ENCODE peak calls at places on chromosomes 12 and 14, in five cellular contexts. One of them, this sample, is unnamed.
A peak's percentile ranks its signal among the peaks of the same experiment; 100 is the strongest.

GRCh38 chr12:30754383-30754749 is 385 bp downstream of the CAPRIN2 start:
- DNase-seq in MM.1S: no peak
- DNase-seq in astrocyte: peak; percentile 5
- DNase-seq in adrenal gland: no peak
- DNase-seq in aorta: no peak
- DNase-seq in this sample: no peak

GRCh38 chr12:108317303-108318283 is 21.5 kb downstream of the CMKLR1 start:
- DNase-seq in MM.1S: no peak
- DNase-seq in astrocyte: no peak
- DNase-seq in adrenal gland: no peak
- DNase-seq in aorta: no peak
- DNase-seq in this sample: peak; percentile 27

GRCh38 chr12:12562016-12562483 is 613 bp downstream of the DUSP16 start:
- DNase-seq in MM.1S: peak; percentile 30
- DNase-seq in astrocyte: no peak
- DNase-seq in adrenal gland: peak; percentile 62
- DNase-seq in aorta: peak; percentile 63
- DNase-seq in this sample: peak; percentile 87

GRCh38 chr14:75531660-75532317 is 9.5 kb downstream of the BATF start:
- DNase-seq in MM.1S: no peak
- DNase-seq in astrocyte: no peak
- DNase-seq in adrenal gland: no peak
- DNase-seq in aorta: no peak
- DNase-seq in this sample: no peak

GRCh38 chr12:87428701-87429277 is 600.4 kb downstream of the C12orf50 start:
- DNase-seq in MM.1S: no peak
- DNase-seq in astrocyte: peak; percentile 54
- DNase-seq in adrenal gland: peak; percentile 68
- DNase-seq in aorta: peak; percentile 51
- DNase-seq in this sample: no peak

GRCh38 chr12:62576503-62576902 is 109.9 kb downstream of the MON2 start:
- DNase-seq in MM.1S: no peak
- DNase-seq in astrocyte: no peak
- DNase-seq in adrenal gland: no peak
- DNase-seq in aorta: no peak
- DNase-seq in this sample: no peak

GRCh38 chr12:28486521-28486920 is 296.3 kb downstream of the CCDC91 start:
- DNase-seq in MM.1S: no peak
- DNase-seq in astrocyte: peak; percentile 49
- DNase-seq in adrenal gland: no peak
- DNase-seq in aorta: no peak
- DNase-seq in this sample: no peak

GRCh38 chr14:49769171-49769570 is 1.2 kb downstream of the KLHDC2 start:
- DNase-seq in MM.1S: no peak
- DNase-seq in astrocyte: peak; percentile 63
- DNase-seq in adrenal gland: no peak
- DNase-seq in aorta: no peak
- DNase-seq in this sample: no peak

GRCh38 chr12:109114644-109115043 is 1.7 kb upstream of the ACACB start:
- DNase-seq in MM.1S: peak; percentile 76
- DNase-seq in astrocyte: no peak
- DNase-seq in adrenal gland: no peak
- DNase-seq in aorta: no peak
- DNase-seq in this sample: no peak

GRCh38 chr14:30243805-30244204 is 315.2 kb upstream of the G2E3 start:
- DNase-seq in MM.1S: no peak
- DNase-seq in astrocyte: peak; percentile 47
- DNase-seq in adrenal gland: no peak
- DNase-seq in aorta: no peak
- DNase-seq in this sample: no peak

GRCh38 chr12:52032797-52033505 is 18.3 kb upstream of the NR4A1 start:
- DNase-seq in MM.1S: peak; percentile 92
- DNase-seq in astrocyte: peak; percentile 96
- DNase-seq in adrenal gland: peak; percentile 99
- DNase-seq in aorta: peak; percentile 99
- DNase-seq in this sample: peak; percentile 98

GRCh38 chr14:37501877-37502276 is 93.2 kb downstream of the FOXA1 start:
- DNase-seq in MM.1S: no peak
- DNase-seq in astrocyte: no peak
- DNase-seq in adrenal gland: no peak
- DNase-seq in aorta: no peak
- DNase-seq in this sample: no peak

GRCh38 chr12:56836800-56837663 is 73.9 kb downstream of the HSD17B6 start:
- DNase-seq in MM.1S: no peak
- DNase-seq in astrocyte: peak; percentile 60
- DNase-seq in adrenal gland: no peak
- DNase-seq in aorta: no peak
- DNase-seq in this sample: no peak

GRCh38 chr14:34863844-34864243 is 11.3 kb downstream of the BAZ1A start:
- DNase-seq in MM.1S: no peak
- DNase-seq in astrocyte: no peak
- DNase-seq in adrenal gland: no peak
- DNase-seq in aorta: no peak
- DNase-seq in this sample: no peak

GRCh38 chr12:115871714-115872113 is 405.8 kb downstream of the MED13L start:
- DNase-seq in MM.1S: no peak
- DNase-seq in astrocyte: peak; percentile 1
- DNase-seq in adrenal gland: no peak
- DNase-seq in aorta: no peak
- DNase-seq in this sample: no peak

GRCh38 chr12:26699237-26699636 is 133.8 kb downstream of the ITPR2 start:
- DNase-seq in MM.1S: no peak
- DNase-seq in astrocyte: no peak
- DNase-seq in adrenal gland: no peak
- DNase-seq in aorta: no peak
- DNase-seq in this sample: no peak

GRCh38 chr14:59161571-59162175 is 26.8 kb upstream of the DAAM1 start:
- DNase-seq in MM.1S: no peak
- DNase-seq in astrocyte: peak; percentile 86
- DNase-seq in adrenal gland: no peak
- DNase-seq in aorta: peak; percentile 54
- DNase-seq in this sample: no peak

GRCh38 chr14:67482765-67483164 is 5.8 kb downstream of the TMEM229B start:
- DNase-seq in MM.1S: no peak
- DNase-seq in astrocyte: no peak
- DNase-seq in adrenal gland: no peak
- DNase-seq in aorta: no peak
- DNase-seq in this sample: no peak

GRCh38 chr14:20209595-20209994 is 13.9 kb upstream of the OR11H6 start:
- DNase-seq in MM.1S: no peak
- DNase-seq in astrocyte: no peak
- DNase-seq in adrenal gland: no peak
- DNase-seq in aorta: no peak
- DNase-seq in this sample: no peak

GRCh38 chr12:24798335-24798734 is 150.6 kb downstream of the BCAT1 start:
- DNase-seq in MM.1S: peak; percentile 72
- DNase-seq in astrocyte: no peak
- DNase-seq in adrenal gland: no peak
- DNase-seq in aorta: no peak
- DNase-seq in this sample: no peak

GRCh38 chr12:62713190-62713589 is 221.8 kb downstream of the PPM1H start:
- DNase-seq in MM.1S: no peak
- DNase-seq in astrocyte: no peak
- DNase-seq in adrenal gland: no peak
- DNase-seq in aorta: no peak
- DNase-seq in this sample: no peak

GRCh38 chr14:79044894-79045624 is 874.9 kb downstream of the NRXN3 start:
- DNase-seq in MM.1S: no peak
- DNase-seq in astrocyte: peak; percentile 91
- DNase-seq in adrenal gland: peak; percentile 87
- DNase-seq in aorta: no peak
- DNase-seq in this sample: no peak

GRCh38 chr14:56120091-56120632 is 2.0 kb downstream of the PELI2 start:
- DNase-seq in MM.1S: no peak
- DNase-seq in astrocyte: no peak
- DNase-seq in adrenal gland: no peak
- DNase-seq in aorta: no peak
- DNase-seq in this sample: no peak

GRCh38 chr14:56195727-56196126 is 77.5 kb downstream of the PELI2 start:
- DNase-seq in MM.1S: peak; percentile 90
- DNase-seq in astrocyte: peak; percentile 77
- DNase-seq in adrenal gland: no peak
- DNase-seq in aorta: no peak
- DNase-seq in this sample: peak; percentile 85

GRCh38 chr12:8948711-8949524 is 527 bp downstream of the M6PR start:
- DNase-seq in MM.1S: peak; percentile 27
- DNase-seq in astrocyte: peak; percentile 6
- DNase-seq in adrenal gland: peak; percentile 65
- DNase-seq in aorta: no peak
- DNase-seq in this sample: no peak

GRCh38 chr12:40312982-40313576 is 88.3 kb downstream of the LRRK2 start:
- DNase-seq in MM.1S: peak; percentile 8
- DNase-seq in astrocyte: peak; percentile 2
- DNase-seq in adrenal gland: no peak
- DNase-seq in aorta: no peak
- DNase-seq in this sample: no peak

GRCh38 chr14:83533734-83534133 is 1996.2 kb upstream of the FLRT2 start:
- DNase-seq in MM.1S: no peak
- DNase-seq in astrocyte: no peak
- DNase-seq in adrenal gland: no peak
- DNase-seq in aorta: no peak
- DNase-seq in this sample: no peak

GRCh38 chr12:71645268-71645667 is 18.4 kb downstream of the ZFC3H1 start:
- DNase-seq in MM.1S: no peak
- DNase-seq in astrocyte: no peak
- DNase-seq in adrenal gland: no peak
- DNase-seq in aorta: no peak
- DNase-seq in this sample: no peak

GRCh38 chr12:10708862-10709261 is 14.3 kb downstream of the YBX3 start:
- DNase-seq in MM.1S: no peak
- DNase-seq in astrocyte: no peak
- DNase-seq in adrenal gland: no peak
- DNase-seq in aorta: no peak
- DNase-seq in this sample: no peak

GRCh38 chr12:4025420-4026358 is 152.5 kb upstream of the PARP11 start:
- DNase-seq in MM.1S: no peak
- DNase-seq in astrocyte: no peak
- DNase-seq in adrenal gland: peak; percentile 75
- DNase-seq in aorta: no peak
- DNase-seq in this sample: no peak

GRCh38 chr12:5689773-5690172 is 255.3 kb downstream of the ANO2 start:
- DNase-seq in MM.1S: no peak
- DNase-seq in astrocyte: no peak
- DNase-seq in adrenal gland: no peak
- DNase-seq in aorta: no peak
- DNase-seq in this sample: no peak

GRCh38 chr14:93811611-93812010 is 23.3 kb upstream of the PRIMA1 start:
- DNase-seq in MM.1S: no peak
- DNase-seq in astrocyte: no peak
- DNase-seq in adrenal gland: no peak
- DNase-seq in aorta: no peak
- DNase-seq in this sample: no peak

DNA sequence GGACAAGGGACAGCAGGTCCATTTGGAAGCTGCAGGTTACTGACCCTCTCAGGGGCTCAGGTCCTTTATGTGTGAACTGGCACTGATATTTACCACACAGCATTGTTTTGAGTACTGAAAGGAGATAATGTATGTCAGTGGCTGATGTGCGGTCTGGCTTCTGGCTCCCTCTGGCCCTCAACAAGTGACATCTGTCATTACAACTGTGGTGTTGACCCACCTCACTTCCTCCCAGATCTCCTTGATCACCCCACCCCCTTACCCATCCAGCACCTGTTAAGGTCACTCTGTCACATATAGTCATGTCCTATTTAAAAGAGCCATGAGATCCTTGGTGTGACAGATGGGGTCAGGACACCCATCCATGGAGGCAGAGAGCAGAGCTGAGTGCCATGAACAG is 22.7 kb upstream of the PRIMA1 start:
- DNase-seq in MM.1S: no peak
- DNase-seq in astrocyte: no peak
- DNase-seq in adrenal gland: no peak
- DNase-seq in aorta: no peak
- DNase-seq in this sample: no peak
- H3K4me3 ChIP-seq in MM.1S: no peak overlapping the region
- H3K4me3 ChIP-seq in astrocyte: no peak overlapping the region
- H3K4me3 ChIP-seq in adrenal gland: no peak overlapping the region
- H3K4me3 ChIP-seq in aorta: no peak overlapping the region
- H3K4me3 ChIP-seq in this sample: no peak overlapping the region

GRCh38 chr12:76055393-76055792 is 23.8 kb upstream of the PHLDA1 start:
- DNase-seq in MM.1S: no peak
- DNase-seq in astrocyte: no peak
- DNase-seq in adrenal gland: no peak
- DNase-seq in aorta: no peak
- DNase-seq in this sample: no peak
- H3K4me3 ChIP-seq in MM.1S: no peak overlapping the region
- H3K4me3 ChIP-seq in astrocyte: no peak overlapping the region
- H3K4me3 ChIP-seq in adrenal gland: no peak overlapping the region
- H3K4me3 ChIP-seq in aorta: no peak overlapping the region
- H3K4me3 ChIP-seq in this sample: no peak overlapping the region

GRCh38 chr14:76958975-76959710 is 69.4 kb downstream of the IRF2BPL start:
- DNase-seq in MM.1S: no peak
- DNase-seq in astrocyte: peak; percentile 89
- DNase-seq in adrenal gland: peak; percentile 79
- DNase-seq in aorta: peak; percentile 89
- DNase-seq in this sample: no peak

GRCh38 chr14:76958020-76958965 is 70.2 kb downstream of the IRF2BPL start:
- DNase-seq in MM.1S: no peak
- DNase-seq in astrocyte: no peak
- DNase-seq in adrenal gland: no peak
- DNase-seq in aorta: no peak
- DNase-seq in this sample: no peak

GRCh38 chr14:76956253-76957090 is 72.0 kb downstream of the IRF2BPL start:
- DNase-seq in MM.1S: peak; percentile 85
- DNase-seq in astrocyte: peak; percentile 88
- DNase-seq in adrenal gland: peak; percentile 98
- DNase-seq in aorta: peak; percentile 97
- DNase-seq in this sample: peak; percentile 97

GRCh38 chr14:76955575-76956252 is 72.8 kb downstream of the IRF2BPL start:
- DNase-seq in MM.1S: peak; percentile 27
- DNase-seq in astrocyte: peak; percentile 34
- DNase-seq in adrenal gland: peak; percentile 78
- DNase-seq in aorta: peak; percentile 70
- DNase-seq in this sample: peak; percentile 86

GRCh38 chr14:76957224-76957881 is 71.2 kb downstream of the IRF2BPL start:
- DNase-seq in MM.1S: no peak
- DNase-seq in astrocyte: no peak
- DNase-seq in adrenal gland: no peak
- DNase-seq in aorta: no peak
- DNase-seq in this sample: no peak
- H3K4me3 ChIP-seq in MM.1S: no peak overlapping the region
- H3K4me3 ChIP-seq in astrocyte: no peak overlapping the region
- H3K4me3 ChIP-seq in adrenal gland: no peak overlapping the region
- H3K4me3 ChIP-seq in aorta: no peak overlapping the region
- H3K4me3 ChIP-seq in this sample: no peak overlapping the region

GRCh38 chr12:807041-807717 is 54.8 kb downstream of the WNK1 start:
- DNase-seq in MM.1S: peak; percentile 52
- DNase-seq in astrocyte: no peak
- DNase-seq in adrenal gland: no peak
- DNase-seq in aorta: no peak
- DNase-seq in this sample: no peak

GRCh38 chr12:806116-806805 is 53.9 kb downstream of the WNK1 start:
- DNase-seq in MM.1S: no peak
- DNase-seq in astrocyte: peak; percentile 66
- DNase-seq in adrenal gland: no peak
- DNase-seq in aorta: no peak
- DNase-seq in this sample: no peak

GRCh38 chr12:805022-805632 is 52.7 kb downstream of the WNK1 start:
- DNase-seq in MM.1S: no peak
- DNase-seq in astrocyte: no peak
- DNase-seq in adrenal gland: no peak
- DNase-seq in aorta: no peak
- DNase-seq in this sample: no peak

GRCh38 chr12:802242-802995 is 50.0 kb downstream of the WNK1 start:
- DNase-seq in MM.1S: no peak
- DNase-seq in astrocyte: no peak
- DNase-seq in adrenal gland: no peak
- DNase-seq in aorta: no peak
- DNase-seq in this sample: no peak
- H3K4me3 ChIP-seq in MM.1S: no peak overlapping the region
- H3K4me3 ChIP-seq in astrocyte: no peak overlapping the region
- H3K4me3 ChIP-seq in adrenal gland: no peak overlapping the region
- H3K4me3 ChIP-seq in aorta: no peak overlapping the region
- H3K4me3 ChIP-seq in this sample: no peak overlapping the region

This sample was measured in spleen.